ENCODE peak calls at places on chromosome 2, in ten cellular contexts. A is tibial nerve; I is thyroid gland; C is dorsolateral prefrontal cortex; W is psoas muscle; S is neuronal stem cell; D is PC-3; U is HCT116; R is AG04450; L is CD8-positive, alpha-beta T cell. X is an unnamed sample.

GRCh38 chr2:71907503-71907902 is 240.2 kb downstream of the CYP26B1 start:
- DNase-seq in A (no peak), I (no peak), C (no peak), W (no peak), S (no peak), D (no peak), U (no peak), R (no peak), L (no peak), X (no peak)

GRCh38 chr2:84702941-84703340 is 177.9 kb downstream of the TRABD2A start:
- DNase-seq in A (no peak), I (no peak), C (no peak), W (no peak), S (no peak), D (no peak), U (no peak), R (no peak), L (no peak), X (no peak)

GRCh38 chr2:11797846-11798245 is 51.4 kb downstream of the LPIN1 start:
- DNase-seq in A (no peak), I (no peak), C (no peak), W (no peak), S (no peak), D (no peak), U (no peak), R (no peak), L (no peak), X (no peak)

GRCh38 chr2:1692342-1692741 is 52.0 kb downstream of the PXDN start:
- DNase-seq in A (no peak), I (no peak), C (no peak), W (no peak), S (no peak), D (no peak), U (no peak), R (no peak), L (no peak), X (no peak)

GRCh38 chr2:14418110-14418509 is 214.4 kb upstream of the LRATD1 start:
- DNase-seq in A (no peak), I (no peak), C (no peak), W (no peak), S (no peak), D (no peak), U (no peak), R (no peak), L (no peak), X (no peak)

GRCh38 chr2:8515390-8515761 is 166.5 kb upstream of the ID2 start:
- DNase-seq in A (no peak), I (peak; percentile 32), C (no peak), W (no peak), S (no peak), D (no peak), U (no peak), R (no peak), L (peak; percentile 29), X (no peak)

GRCh38 chr2:69366-70344 is 23.4 kb upstream of the FAM110C start:
- DNase-seq in A (no peak), I (no peak), C (no peak), W (no peak), S (no peak), D (peak; percentile 61), U (no peak), R (no peak), L (no peak), X (no peak)

GRCh38 chr2:190853659-190854386 is 26.8 kb upstream of the GLS start:
- DNase-seq in A (no peak), I (no peak), C (no peak), W (no peak), S (no peak), D (peak; percentile 27), U (no peak), R (no peak), L (no peak), X (no peak)

GRCh38 chr2:173989886-173990744 is 24.9 kb upstream of the SP3 start:
- DNase-seq in A (no peak), I (no peak), C (no peak), W (no peak), S (no peak), D (no peak), U (no peak), R (no peak), L (no peak), X (no peak)

GRCh38 chr2:54348672-54349071 is 92.6 kb upstream of the TSPYL6 start:
- DNase-seq in A (no peak), I (peak; percentile 44), C (no peak), W (no peak), S (no peak), D (no peak), U (no peak), R (no peak), L (no peak), X (no peak)

GRCh38 chr2:237651761-237652160 is 24.4 kb downstream of the LRRFIP1 start:
- DNase-seq in A (no peak), I (no peak), C (no peak), W (no peak), S (no peak), D (no peak), U (no peak), R (no peak), L (no peak), X (no peak)

GRCh38 chr2:54955358-54955673 is 94.9 kb downstream of the RTN4 start:
- DNase-seq in A (no peak), I (no peak), C (no peak), W (no peak), S (no peak), D (no peak), U (no peak), R (no peak), L (no peak), X (no peak)

GRCh38 chr2:241636182-241636982 is 576 bp downstream of the THAP4 start:
- DNase-seq in A (no peak), I (peak; percentile 45), C (no peak), W (peak; percentile 69), S (peak; percentile 40), D (peak; percentile 41), U (no peak), R (no peak), L (no peak), X (no peak)

GRCh38 chr2:16617282-16618266 is 48.1 kb downstream of the CYRIA start:
- DNase-seq in A (no peak), I (peak; percentile 74), C (no peak), W (no peak), S (peak; percentile 21), D (no peak), U (no peak), R (no peak), L (no peak), X (no peak)

GRCh38 chr2:85649201-85650190 is 18.5 kb downstream of the SFTPB start:
- DNase-seq in A (no peak), I (no peak), C (no peak), W (no peak), S (no peak), D (peak; percentile 83), U (no peak), R (peak; percentile 38), L (no peak), X (no peak)

GRCh38 chr2:231622963-231623362 is 30.3 kb downstream of the TEX44 start:
- DNase-seq in A (no peak), I (no peak), C (no peak), W (no peak), S (no peak), D (peak; percentile 23), U (no peak), R (no peak), L (no peak), X (no peak)

GRCh38 chr2:207676827-207677354 is 34.5 kb upstream of the CCNYL1 start:
- DNase-seq in A (no peak), I (peak; percentile 21), C (no peak), W (no peak), S (no peak), D (peak; percentile 80), U (no peak), R (peak; percentile 62), L (no peak), X (no peak)

GRCh38 chr2:64455545-64455944 is 1.6 kb downstream of the LGALSL start:
- DNase-seq in A (no peak), I (no peak), C (no peak), W (no peak), S (no peak), D (peak; percentile 45), U (no peak), R (no peak), L (no peak), X (no peak)

GRCh38 chr2:85604568-85605339 is 2.3 kb upstream of the TMEM150A start:
- DNase-seq in A (no peak), I (peak; percentile 38), C (no peak), W (no peak), S (no peak), D (no peak), U (no peak), R (no peak), L (no peak), X (no peak)

GRCh38 chr2:145058457-145058856 is 538.5 kb upstream of the ZEB2 start:
- DNase-seq in A (no peak), I (no peak), C (no peak), W (no peak), S (no peak), D (peak; percentile 18), U (no peak), R (no peak), L (no peak), X (no peak)
- H3K4me3 ChIP-seq in A (no peak overlapping the region), I (no peak overlapping the region), C (no peak overlapping the region), W (no peak overlapping the region), S (no peak overlapping the region), D (no peak overlapping the region), U (no peak overlapping the region), R (no peak overlapping the region), L (no peak overlapping the region), X (no peak overlapping the region)

DNA sequence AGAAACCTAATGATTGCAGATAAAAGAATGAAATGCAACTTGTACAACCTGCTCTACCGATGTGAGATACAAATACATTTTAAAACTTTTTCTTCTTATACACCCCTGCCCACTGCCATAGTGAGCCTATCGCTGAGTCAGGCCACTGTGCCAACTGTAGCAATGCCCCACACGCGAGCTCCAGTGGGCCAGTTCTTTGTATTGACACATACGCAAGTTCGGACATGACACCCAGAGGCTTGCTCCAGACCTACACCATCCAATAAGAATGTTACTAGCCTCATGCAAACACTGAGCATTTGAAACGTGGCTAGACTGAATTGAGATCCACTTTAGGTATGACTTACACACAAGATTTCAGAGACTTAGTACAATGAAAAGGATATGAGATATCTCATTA is 340.1 kb downstream of the ARHGAP15 start:
- DNase-seq in A (no peak), I (no peak), C (no peak), W (no peak), S (no peak), D (no peak), U (no peak), R (no peak), L (no peak), X (no peak)
- H3K4me3 ChIP-seq in A (no peak overlapping the region), I (no peak overlapping the region), C (no peak overlapping the region), W (no peak overlapping the region), S (no peak overlapping the region), D (no peak overlapping the region), U (no peak overlapping the region), R (no peak overlapping the region), L (no peak overlapping the region), X (no peak overlapping the region)

GRCh38 chr2:101341901-101342624 is 33.6 kb upstream of the RNF149 start:
- DNase-seq in A (peak; percentile 72), I (peak; percentile 59), C (peak; percentile 79), W (peak; percentile 83), S (peak; percentile 71), D (peak; percentile 90), U (peak; percentile 52), R (peak; percentile 29), L (peak; percentile 36), X (peak; percentile 73)
- H3K4me3 ChIP-seq in A (no peak overlapping the region), I (no peak overlapping the region), C (peak overlapping the region; percentile 19), W (no peak overlapping the region), S (no peak overlapping the region), D (no peak overlapping the region), U (no peak overlapping the region), R (no peak overlapping the region), L (no peak overlapping the region), X (no peak overlapping the region)

GRCh38 chr2:33077841-33078240 is 131.1 kb downstream of the LTBP1 start:
- DNase-seq in A (no peak), I (no peak), C (no peak), W (no peak), S (no peak), D (peak; percentile 14), U (no peak), R (no peak), L (no peak), X (no peak)
- H3K4me3 ChIP-seq in A (no peak overlapping the region), I (no peak overlapping the region), C (no peak overlapping the region), W (no peak overlapping the region), S (no peak overlapping the region), D (no peak overlapping the region), U (no peak overlapping the region), R (no peak overlapping the region), L (no peak overlapping the region), X (no peak overlapping the region)

X was measured in iPS DF 6.9.